ENCODE peak calls at places on chromosomes 3 and 15, in nine cellular contexts. One of them, this sample, is unnamed.

GRCh38 chr15:63277893-63278505 is 594 bp downstream of the APH1B start:
- DNase-seq in H9: peak
- DNase-seq in kidney tubule cell: peak
- DNase-seq in OCI-M1: no peak
- DNase-seq in kidney glomerular epithelial cell: peak
- DNase-seq in CD4-positive, CD25-positive, alpha-beta regulatory T cell: peak
- DNase-seq in SW480: no peak
- DNase-seq in LoVo: no peak
- DNase-seq in PC-3: peak
- DNase-seq in this sample: no peak

GRCh38 chr3:23455775-23456174 is 252.6 kb downstream of the UBE2E2 start:
- DNase-seq in CD4-positive, CD25-positive, alpha-beta regulatory T cell: no peak
- DNase-seq in SW480: no peak
- DNase-seq in LoVo: no peak
- DNase-seq in kidney tubule cell: no peak
- DNase-seq in OCI-M1: no peak
- DNase-seq in H9: no peak
- DNase-seq in kidney glomerular epithelial cell: no peak
- DNase-seq in PC-3: peak
- DNase-seq in this sample: no peak

GRCh38 chr15:66483131-66483566 is 14.4 kb downstream of the SNAPC5 start:
- DNase-seq in SW480: peak
- DNase-seq in LoVo: peak
- DNase-seq in CD4-positive, CD25-positive, alpha-beta regulatory T cell: no peak
- DNase-seq in PC-3: peak
- DNase-seq in OCI-M1: peak
- DNase-seq in kidney glomerular epithelial cell: no peak
- DNase-seq in H9: no peak
- DNase-seq in kidney tubule cell: peak
- DNase-seq in this sample: no peak

GRCh38 chr15:101514318-101514717 is 24.8 kb upstream of the PCSK6 start:
- DNase-seq in LoVo: no peak
- DNase-seq in CD4-positive, CD25-positive, alpha-beta regulatory T cell: no peak
- DNase-seq in H9: no peak
- DNase-seq in SW480: no peak
- DNase-seq in kidney glomerular epithelial cell: no peak
- DNase-seq in kidney tubule cell: no peak
- DNase-seq in PC-3: no peak
- DNase-seq in OCI-M1: no peak
- DNase-seq in this sample: no peak

GRCh38 chr3:114103181-114103580 is 46.6 kb downstream of the QTRT2 start:
- DNase-seq in OCI-M1: no peak
- DNase-seq in PC-3: no peak
- DNase-seq in SW480: no peak
- DNase-seq in kidney tubule cell: no peak
- DNase-seq in LoVo: no peak
- DNase-seq in CD4-positive, CD25-positive, alpha-beta regulatory T cell: no peak
- DNase-seq in kidney glomerular epithelial cell: no peak
- DNase-seq in H9: peak
- DNase-seq in this sample: no peak

GRCh38 chr3:110984456-110985250 is 87.0 kb upstream of the NECTIN3 start:
- DNase-seq in OCI-M1: no peak
- DNase-seq in CD4-positive, CD25-positive, alpha-beta regulatory T cell: no peak
- DNase-seq in kidney tubule cell: no peak
- DNase-seq in H9: no peak
- DNase-seq in LoVo: no peak
- DNase-seq in SW480: no peak
- DNase-seq in kidney glomerular epithelial cell: no peak
- DNase-seq in PC-3: peak
- DNase-seq in this sample: no peak

GRCh38 chr15:39843561-39843960 is 60.9 kb upstream of the FSIP1 start:
- DNase-seq in OCI-M1: no peak
- DNase-seq in PC-3: no peak
- DNase-seq in SW480: no peak
- DNase-seq in kidney tubule cell: no peak
- DNase-seq in H9: no peak
- DNase-seq in kidney glomerular epithelial cell: no peak
- DNase-seq in LoVo: no peak
- DNase-seq in CD4-positive, CD25-positive, alpha-beta regulatory T cell: no peak
- DNase-seq in this sample: no peak

GRCh38 chr15:79156704-79157375 is 66.3 kb upstream of the RASGRF1 start:
- DNase-seq in OCI-M1: no peak
- DNase-seq in CD4-positive, CD25-positive, alpha-beta regulatory T cell: no peak
- DNase-seq in LoVo: no peak
- DNase-seq in kidney tubule cell: no peak
- DNase-seq in kidney glomerular epithelial cell: no peak
- DNase-seq in H9: no peak
- DNase-seq in SW480: no peak
- DNase-seq in PC-3: no peak
- DNase-seq in this sample: no peak

GRCh38 chr15:64144565-64145281 is 6.8 kb upstream of the SNX22 start:
- DNase-seq in OCI-M1: no peak
- DNase-seq in H9: no peak
- DNase-seq in LoVo: no peak
- DNase-seq in kidney tubule cell: peak
- DNase-seq in PC-3: no peak
- DNase-seq in kidney glomerular epithelial cell: no peak
- DNase-seq in SW480: no peak
- DNase-seq in CD4-positive, CD25-positive, alpha-beta regulatory T cell: no peak
- DNase-seq in this sample: no peak

GRCh38 chr15:44775923-44776322 is 39.6 kb downstream of the TRIM69 start:
- DNase-seq in LoVo: no peak
- DNase-seq in H9: no peak
- DNase-seq in kidney glomerular epithelial cell: no peak
- DNase-seq in kidney tubule cell: no peak
- DNase-seq in CD4-positive, CD25-positive, alpha-beta regulatory T cell: no peak
- DNase-seq in SW480: peak
- DNase-seq in PC-3: no peak
- DNase-seq in OCI-M1: no peak
- DNase-seq in this sample: no peak

GRCh38 chr3:146314871-146315270 is 64.0 kb upstream of the PLSCR4 start:
- DNase-seq in kidney glomerular epithelial cell: no peak
- DNase-seq in kidney tubule cell: no peak
- DNase-seq in H9: no peak
- DNase-seq in PC-3: no peak
- DNase-seq in CD4-positive, CD25-positive, alpha-beta regulatory T cell: no peak
- DNase-seq in OCI-M1: no peak
- DNase-seq in LoVo: no peak
- DNase-seq in SW480: no peak
- DNase-seq in this sample: no peak

GRCh38 chr3:183503738-183504137 is 51.8 kb downstream of the KLHL6 start:
- DNase-seq in CD4-positive, CD25-positive, alpha-beta regulatory T cell: no peak
- DNase-seq in PC-3: no peak
- DNase-seq in SW480: no peak
- DNase-seq in H9: no peak
- DNase-seq in LoVo: no peak
- DNase-seq in kidney tubule cell: no peak
- DNase-seq in OCI-M1: no peak
- DNase-seq in kidney glomerular epithelial cell: no peak
- DNase-seq in this sample: no peak

GRCh38 chr15:99385865-99386264 is 134.6 kb downstream of the LRRC28 start:
- DNase-seq in LoVo: peak
- DNase-seq in SW480: no peak
- DNase-seq in kidney tubule cell: no peak
- DNase-seq in H9: no peak
- DNase-seq in CD4-positive, CD25-positive, alpha-beta regulatory T cell: peak
- DNase-seq in OCI-M1: peak
- DNase-seq in PC-3: peak
- DNase-seq in kidney glomerular epithelial cell: no peak
- DNase-seq in this sample: no peak

GRCh38 chr15:69098688-69099087 is 61.7 kb upstream of the GLCE start:
- DNase-seq in OCI-M1: no peak
- DNase-seq in kidney tubule cell: no peak
- DNase-seq in SW480: no peak
- DNase-seq in LoVo: no peak
- DNase-seq in kidney glomerular epithelial cell: no peak
- DNase-seq in PC-3: no peak
- DNase-seq in CD4-positive, CD25-positive, alpha-beta regulatory T cell: no peak
- DNase-seq in H9: no peak
- DNase-seq in this sample: no peak

GRCh38 chr15:68252925-68253534 is 23.5 kb upstream of the CLN6 start:
- DNase-seq in PC-3: peak
- DNase-seq in kidney glomerular epithelial cell: peak
- DNase-seq in OCI-M1: peak
- DNase-seq in H9: no peak
- DNase-seq in CD4-positive, CD25-positive, alpha-beta regulatory T cell: peak
- DNase-seq in kidney tubule cell: peak
- DNase-seq in SW480: peak
- DNase-seq in LoVo: peak
- DNase-seq in this sample: no peak

GRCh38 chr15:31452595-31453557 is 126.2 kb downstream of the KLF13 start:
- DNase-seq in kidney glomerular epithelial cell: no peak
- DNase-seq in OCI-M1: no peak
- DNase-seq in PC-3: no peak
- DNase-seq in SW480: no peak
- DNase-seq in LoVo: no peak
- DNase-seq in CD4-positive, CD25-positive, alpha-beta regulatory T cell: no peak
- DNase-seq in H9: peak
- DNase-seq in kidney tubule cell: no peak
- DNase-seq in this sample: no peak

GRCh38 chr15:90583471-90584252 is 53.9 kb downstream of the CRTC3 start:
- DNase-seq in LoVo: no peak
- DNase-seq in OCI-M1: no peak
- DNase-seq in SW480: no peak
- DNase-seq in H9: peak
- DNase-seq in kidney glomerular epithelial cell: no peak
- DNase-seq in PC-3: no peak
- DNase-seq in CD4-positive, CD25-positive, alpha-beta regulatory T cell: no peak
- DNase-seq in kidney tubule cell: no peak
- DNase-seq in this sample: peak

GRCh38 chr15:80989110-80989517 is 505 bp downstream of the MESD start:
- DNase-seq in CD4-positive, CD25-positive, alpha-beta regulatory T cell: no peak
- DNase-seq in H9: no peak
- DNase-seq in OCI-M1: peak
- DNase-seq in LoVo: no peak
- DNase-seq in PC-3: no peak
- DNase-seq in SW480: peak
- DNase-seq in kidney tubule cell: peak
- DNase-seq in kidney glomerular epithelial cell: no peak
- DNase-seq in this sample: no peak

GRCh38 chr3:126911162-126912026 is 71.5 kb upstream of the PLXNA1 start:
- DNase-seq in CD4-positive, CD25-positive, alpha-beta regulatory T cell: peak
- DNase-seq in OCI-M1: peak
- DNase-seq in kidney glomerular epithelial cell: peak
- DNase-seq in kidney tubule cell: peak
- DNase-seq in SW480: peak
- DNase-seq in LoVo: peak
- DNase-seq in PC-3: peak
- DNase-seq in H9: peak
- DNase-seq in this sample: peak

GRCh38 chr3:196501316-196502064 is 2.1 kb downstream of the RNF168 start:
- DNase-seq in H9: no peak
- DNase-seq in CD4-positive, CD25-positive, alpha-beta regulatory T cell: peak
- DNase-seq in LoVo: no peak
- DNase-seq in kidney tubule cell: peak
- DNase-seq in kidney glomerular epithelial cell: no peak
- DNase-seq in OCI-M1: peak
- DNase-seq in SW480: peak
- DNase-seq in PC-3: peak
- DNase-seq in this sample: no peak

GRCh38 chr3:12954891-12955650 is 113.7 kb upstream of the RPL32 start:
- DNase-seq in H9: no peak
- DNase-seq in CD4-positive, CD25-positive, alpha-beta regulatory T cell: peak
- DNase-seq in kidney tubule cell: no peak
- DNase-seq in SW480: no peak
- DNase-seq in LoVo: no peak
- DNase-seq in OCI-M1: no peak
- DNase-seq in PC-3: no peak
- DNase-seq in kidney glomerular epithelial cell: no peak
- DNase-seq in this sample: no peak

GRCh38 chr3:69386535-69387385 is 872 bp upstream of the FRMD4B start:
- DNase-seq in OCI-M1: no peak
- DNase-seq in H9: no peak
- DNase-seq in CD4-positive, CD25-positive, alpha-beta regulatory T cell: no peak
- DNase-seq in LoVo: no peak
- DNase-seq in kidney glomerular epithelial cell: no peak
- DNase-seq in SW480: no peak
- DNase-seq in PC-3: peak
- DNase-seq in kidney tubule cell: peak
- DNase-seq in this sample: peak

GRCh38 chr3:149310796-149311534 is 22.5 kb downstream of the TM4SF18 start:
- DNase-seq in LoVo: no peak
- DNase-seq in H9: no peak
- DNase-seq in kidney glomerular epithelial cell: no peak
- DNase-seq in CD4-positive, CD25-positive, alpha-beta regulatory T cell: no peak
- DNase-seq in PC-3: peak
- DNase-seq in OCI-M1: no peak
- DNase-seq in SW480: no peak
- DNase-seq in kidney tubule cell: peak
- DNase-seq in this sample: no peak

GRCh38 chr15:57591822-57592367 is at the start of gene MYZAP:
- DNase-seq in kidney tubule cell: peak
- DNase-seq in PC-3: peak
- DNase-seq in CD4-positive, CD25-positive, alpha-beta regulatory T cell: peak
- DNase-seq in LoVo: peak
- DNase-seq in H9: peak
- DNase-seq in kidney glomerular epithelial cell: no peak
- DNase-seq in SW480: peak
- DNase-seq in OCI-M1: no peak
- DNase-seq in this sample: peak

GRCh38 chr3:127351350-127351749 is 63.5 kb upstream of the PRR20G start:
- DNase-seq in SW480: peak
- DNase-seq in H9: no peak
- DNase-seq in LoVo: no peak
- DNase-seq in OCI-M1: no peak
- DNase-seq in kidney tubule cell: no peak
- DNase-seq in kidney glomerular epithelial cell: no peak
- DNase-seq in CD4-positive, CD25-positive, alpha-beta regulatory T cell: no peak
- DNase-seq in PC-3: no peak
- DNase-seq in this sample: no peak

GRCh38 chr15:31214864-31215489 is 111.7 kb upstream of the KLF13 start:
- DNase-seq in H9: no peak
- DNase-seq in LoVo: no peak
- DNase-seq in SW480: no peak
- DNase-seq in PC-3: peak
- DNase-seq in OCI-M1: no peak
- DNase-seq in kidney tubule cell: peak
- DNase-seq in CD4-positive, CD25-positive, alpha-beta regulatory T cell: no peak
- DNase-seq in kidney glomerular epithelial cell: no peak
- DNase-seq in this sample: no peak

GRCh38 chr3:128366136-128366535 is 100.6 kb downstream of the DNAJB8 start:
- DNase-seq in OCI-M1: no peak
- DNase-seq in CD4-positive, CD25-positive, alpha-beta regulatory T cell: no peak
- DNase-seq in PC-3: no peak
- DNase-seq in kidney glomerular epithelial cell: no peak
- DNase-seq in H9: no peak
- DNase-seq in SW480: no peak
- DNase-seq in LoVo: no peak
- DNase-seq in kidney tubule cell: no peak
- DNase-seq in this sample: no peak

GRCh38 chr3:16301490-16301889 is 36.5 kb downstream of the OXNAD1 start:
- DNase-seq in CD4-positive, CD25-positive, alpha-beta regulatory T cell: peak
- DNase-seq in PC-3: no peak
- DNase-seq in OCI-M1: no peak
- DNase-seq in H9: no peak
- DNase-seq in SW480: no peak
- DNase-seq in kidney glomerular epithelial cell: no peak
- DNase-seq in LoVo: no peak
- DNase-seq in kidney tubule cell: no peak
- DNase-seq in this sample: no peak

GRCh38 chr3:148467341-148467740 is 230.4 kb upstream of the AGTR1 start:
- DNase-seq in OCI-M1: no peak
- DNase-seq in PC-3: no peak
- DNase-seq in SW480: no peak
- DNase-seq in LoVo: no peak
- DNase-seq in kidney glomerular epithelial cell: no peak
- DNase-seq in CD4-positive, CD25-positive, alpha-beta regulatory T cell: no peak
- DNase-seq in kidney tubule cell: no peak
- DNase-seq in H9: no peak
- DNase-seq in this sample: no peak

GRCh38 chr3:122458992-122459391 is 43.1 kb upstream of the WDR5B start:
- DNase-seq in SW480: peak
- DNase-seq in OCI-M1: peak
- DNase-seq in H9: no peak
- DNase-seq in CD4-positive, CD25-positive, alpha-beta regulatory T cell: peak
- DNase-seq in PC-3: peak
- DNase-seq in kidney glomerular epithelial cell: no peak
- DNase-seq in kidney tubule cell: peak
- DNase-seq in LoVo: no peak
- DNase-seq in this sample: no peak

GRCh38 chr15:71753346-71753745 is 57.0 kb upstream of the NR2E3 start:
- DNase-seq in PC-3: peak
- DNase-seq in CD4-positive, CD25-positive, alpha-beta regulatory T cell: no peak
- DNase-seq in kidney tubule cell: peak
- DNase-seq in H9: no peak
- DNase-seq in SW480: no peak
- DNase-seq in LoVo: peak
- DNase-seq in OCI-M1: no peak
- DNase-seq in kidney glomerular epithelial cell: peak
- DNase-seq in this sample: no peak

This sample was measured in ELF-1.